ENCODE peak calls at places on chromosomes 1 and 21, in five cellular contexts. One of them, this sample, is unnamed.

GRCh38 chr1:223363057-223363855 is 720 bp downstream of the SUSD4 start:
- DNase-seq in esophagus muscularis mucosa: no peak
- DNase-seq in brain microvascular endothelial cell: no peak
- DNase-seq in AG09309: no peak
- DNase-seq in fibroblast of mammary gland: peak; percentile 40
- DNase-seq in this sample: no peak

GRCh38 chr1:38833146-38833545 is 26.4 kb downstream of the RRAGC start:
- DNase-seq in esophagus muscularis mucosa: no peak
- DNase-seq in brain microvascular endothelial cell: no peak
- DNase-seq in AG09309: no peak
- DNase-seq in fibroblast of mammary gland: no peak
- DNase-seq in this sample: no peak

GRCh38 chr1:65791860-65792670 is 630 bp upstream of the PDE4B start:
- DNase-seq in esophagus muscularis mucosa: no peak
- DNase-seq in brain microvascular endothelial cell: peak; percentile 1
- DNase-seq in AG09309: no peak
- DNase-seq in fibroblast of mammary gland: peak; percentile 16
- DNase-seq in this sample: no peak

GRCh38 chr1:20616468-20617156 is 16.6 kb upstream of the PINK1 start:
- DNase-seq in esophagus muscularis mucosa: no peak
- DNase-seq in brain microvascular endothelial cell: no peak
- DNase-seq in AG09309: no peak
- DNase-seq in fibroblast of mammary gland: peak; percentile 29
- DNase-seq in this sample: no peak

GRCh38 chr1:117932576-117932975 is 3.0 kb downstream of the WDR3 start:
- DNase-seq in esophagus muscularis mucosa: no peak
- DNase-seq in brain microvascular endothelial cell: no peak
- DNase-seq in AG09309: no peak
- DNase-seq in fibroblast of mammary gland: no peak
- DNase-seq in this sample: no peak

GRCh38 chr1:39700348-39700747 is 9.1 kb upstream of the HPCAL4 start:
- DNase-seq in esophagus muscularis mucosa: no peak
- DNase-seq in brain microvascular endothelial cell: no peak
- DNase-seq in AG09309: no peak
- DNase-seq in fibroblast of mammary gland: no peak
- DNase-seq in this sample: no peak

GRCh38 chr1:199064971-199065370 is 426.1 kb downstream of the PTPRC start:
- DNase-seq in esophagus muscularis mucosa: no peak
- DNase-seq in brain microvascular endothelial cell: no peak
- DNase-seq in AG09309: no peak
- DNase-seq in fibroblast of mammary gland: no peak
- DNase-seq in this sample: no peak

GRCh38 chr21:20045197-20045596 is 953.0 kb upstream of the NCAM2 start:
- DNase-seq in esophagus muscularis mucosa: no peak
- DNase-seq in brain microvascular endothelial cell: no peak
- DNase-seq in AG09309: no peak
- DNase-seq in fibroblast of mammary gland: no peak
- DNase-seq in this sample: no peak

GRCh38 chr1:228902781-228903572 is 167.7 kb downstream of the RHOU start:
- DNase-seq in esophagus muscularis mucosa: peak; percentile 98
- DNase-seq in brain microvascular endothelial cell: peak; percentile 99
- DNase-seq in AG09309: peak; percentile 87
- DNase-seq in fibroblast of mammary gland: peak; percentile 99
- DNase-seq in this sample: peak; percentile 97

GRCh38 chr1:3356827-3357457 is 97.5 kb upstream of the ARHGEF16 start:
- DNase-seq in esophagus muscularis mucosa: no peak
- DNase-seq in brain microvascular endothelial cell: no peak
- DNase-seq in AG09309: no peak
- DNase-seq in fibroblast of mammary gland: no peak
- DNase-seq in this sample: no peak

GRCh38 chr21:29387598-29387997 is 88.9 kb downstream of the BACH1 start:
- DNase-seq in esophagus muscularis mucosa: no peak
- DNase-seq in brain microvascular endothelial cell: no peak
- DNase-seq in AG09309: no peak
- DNase-seq in fibroblast of mammary gland: no peak
- DNase-seq in this sample: no peak

GRCh38 chr1:235088907-235089306 is 39.7 kb downstream of the TOMM20 start:
- DNase-seq in esophagus muscularis mucosa: no peak
- DNase-seq in brain microvascular endothelial cell: no peak
- DNase-seq in AG09309: no peak
- DNase-seq in fibroblast of mammary gland: no peak
- DNase-seq in this sample: no peak

GRCh38 chr1:243598433-243598832 is 251.6 kb downstream of the AKT3 start:
- DNase-seq in esophagus muscularis mucosa: no peak
- DNase-seq in brain microvascular endothelial cell: peak; percentile 89
- DNase-seq in AG09309: peak; percentile 29
- DNase-seq in fibroblast of mammary gland: peak; percentile 90
- DNase-seq in this sample: peak; percentile 87

GRCh38 chr1:43732132-43732531 is 24.8 kb downstream of the ST3GAL3 start:
- DNase-seq in esophagus muscularis mucosa: no peak
- DNase-seq in brain microvascular endothelial cell: no peak
- DNase-seq in AG09309: no peak
- DNase-seq in fibroblast of mammary gland: no peak
- DNase-seq in this sample: no peak

DNA sequence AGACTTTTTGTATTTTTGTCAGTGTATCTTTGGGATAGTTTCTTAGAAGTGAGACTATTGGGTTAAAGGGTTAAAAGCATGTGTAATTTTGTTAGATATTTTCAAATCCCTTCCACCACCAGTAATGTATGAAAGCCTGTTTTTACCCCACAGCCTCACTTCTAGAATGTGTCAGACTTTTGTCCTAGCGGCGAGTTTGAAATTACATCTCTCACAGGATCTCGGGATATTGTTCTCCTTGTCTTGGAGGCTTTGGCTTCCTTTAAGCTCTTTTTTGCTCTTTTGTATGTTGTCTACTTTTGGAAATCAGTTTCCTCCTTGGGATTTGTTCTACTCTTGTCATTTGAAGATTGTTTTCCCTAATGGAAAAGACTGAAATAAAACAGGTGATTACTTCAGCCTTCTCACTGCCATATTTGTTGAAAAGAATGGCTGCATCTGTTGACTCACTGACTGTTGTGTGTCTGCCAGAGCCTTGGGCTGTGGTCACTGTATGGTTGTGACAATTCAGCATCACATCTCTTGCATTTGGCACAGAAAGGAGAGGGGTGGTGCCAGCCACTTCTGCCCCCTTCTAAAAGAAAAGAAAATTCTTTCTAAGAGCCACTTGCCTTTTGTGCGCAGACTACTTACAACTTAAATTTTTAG is 22.6 kb downstream of the ST3GAL3 start:
- DNase-seq in esophagus muscularis mucosa: no peak
- DNase-seq in brain microvascular endothelial cell: no peak
- DNase-seq in AG09309: no peak
- DNase-seq in fibroblast of mammary gland: peak; percentile 18
- DNase-seq in this sample: no peak
- TF ChIP-seq CTCF in esophagus muscularis mucosa: no peak
- TF ChIP-seq CTCF in brain microvascular endothelial cell: peak; percentile 23
- TF ChIP-seq CTCF in AG09309: no peak
- TF ChIP-seq CTCF in fibroblast of mammary gland: no peak
- TF ChIP-seq CTCF in this sample: no peak

GRCh38 chr1:2073382-2074230 is 23.4 kb downstream of the PRKCZ start:
- DNase-seq in esophagus muscularis mucosa: no peak
- DNase-seq in brain microvascular endothelial cell: peak; percentile 69
- DNase-seq in AG09309: peak; percentile 3
- DNase-seq in fibroblast of mammary gland: peak; percentile 68
- DNase-seq in this sample: peak; percentile 69
- H3K4me3 ChIP-seq in esophagus muscularis mucosa: no peak overlapping the region
- H3K4me3 ChIP-seq in brain microvascular endothelial cell: peak overlapping the region; percentile 57
- H3K4me3 ChIP-seq in AG09309: peak overlapping the region; percentile 50
- H3K4me3 ChIP-seq in fibroblast of mammary gland: peak overlapping the region; percentile 50
- H3K4me3 ChIP-seq in this sample: peak overlapping the region; percentile 52

GRCh38 chr1:61724721-61725694 is at the start of gene TM2D1:
- DNase-seq in esophagus muscularis mucosa: peak; percentile 96
- DNase-seq in brain microvascular endothelial cell: peak; percentile 75
- DNase-seq in AG09309: peak; percentile 42
- DNase-seq in fibroblast of mammary gland: peak; percentile 87
- DNase-seq in this sample: peak; percentile 96
- TF ChIP-seq CTCF in esophagus muscularis mucosa: no peak
- TF ChIP-seq CTCF in brain microvascular endothelial cell: no peak
- TF ChIP-seq CTCF in AG09309: no peak
- TF ChIP-seq CTCF in fibroblast of mammary gland: no peak
- TF ChIP-seq CTCF in this sample: no peak

GRCh38 chr1:26094076-26094669 is 17.5 kb upstream of the PDIK1L start:
- DNase-seq in esophagus muscularis mucosa: no peak
- DNase-seq in brain microvascular endothelial cell: no peak
- DNase-seq in AG09309: no peak
- DNase-seq in fibroblast of mammary gland: no peak
- DNase-seq in this sample: no peak
- H3K4me3 ChIP-seq in esophagus muscularis mucosa: no peak overlapping the region
- H3K4me3 ChIP-seq in brain microvascular endothelial cell: no peak overlapping the region
- H3K4me3 ChIP-seq in AG09309: no peak overlapping the region
- H3K4me3 ChIP-seq in fibroblast of mammary gland: no peak overlapping the region
- H3K4me3 ChIP-seq in this sample: no peak overlapping the region

GRCh38 chr1:112731451-112731850 is 16.3 kb upstream of the PPM1J start:
- DNase-seq in esophagus muscularis mucosa: no peak
- DNase-seq in brain microvascular endothelial cell: no peak
- DNase-seq in AG09309: no peak
- DNase-seq in fibroblast of mammary gland: no peak
- DNase-seq in this sample: no peak

GRCh38 chr1:112722601-112723510 is 7.7 kb upstream of the PPM1J start:
- DNase-seq in esophagus muscularis mucosa: no peak
- DNase-seq in brain microvascular endothelial cell: peak; percentile 24
- DNase-seq in AG09309: no peak
- DNase-seq in fibroblast of mammary gland: peak; percentile 51
- DNase-seq in this sample: peak; percentile 77

GRCh38 chr1:112729909-112730308 is 14.8 kb upstream of the PPM1J start:
- DNase-seq in esophagus muscularis mucosa: no peak
- DNase-seq in brain microvascular endothelial cell: no peak
- DNase-seq in AG09309: no peak
- DNase-seq in fibroblast of mammary gland: no peak
- DNase-seq in this sample: no peak

GRCh38 chr1:112723511-112723839 is 8.3 kb upstream of the PPM1J start:
- DNase-seq in esophagus muscularis mucosa: no peak
- DNase-seq in brain microvascular endothelial cell: no peak
- DNase-seq in AG09309: no peak
- DNase-seq in fibroblast of mammary gland: no peak
- DNase-seq in this sample: no peak

DNA sequence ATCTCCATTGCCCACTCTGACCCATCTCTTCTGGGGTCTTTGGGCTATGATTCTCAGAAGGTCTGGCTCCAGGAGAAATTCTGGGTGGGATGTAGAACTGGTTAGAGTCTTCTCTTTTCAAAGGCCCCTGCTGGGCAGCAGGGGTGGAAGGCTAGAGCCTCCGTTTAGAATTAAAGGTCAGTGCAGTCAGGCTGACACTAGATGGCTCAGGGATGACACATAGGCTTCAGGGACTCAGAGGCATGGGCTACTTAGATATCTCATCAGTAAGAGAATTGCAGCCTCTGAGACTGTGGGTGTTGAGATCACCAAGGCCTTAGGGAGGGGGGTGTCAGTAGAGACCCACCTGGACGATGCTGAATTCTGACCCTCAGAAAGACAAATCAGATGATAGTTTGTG is 12.6 kb upstream of the PPM1J start:
- DNase-seq in esophagus muscularis mucosa: no peak
- DNase-seq in brain microvascular endothelial cell: peak; percentile 35
- DNase-seq in AG09309: no peak
- DNase-seq in fibroblast of mammary gland: peak; percentile 48
- DNase-seq in this sample: no peak
- TF ChIP-seq CTCF in esophagus muscularis mucosa: no peak
- TF ChIP-seq CTCF in brain microvascular endothelial cell: peak; percentile 14
- TF ChIP-seq CTCF in AG09309: peak; percentile 33
- TF ChIP-seq CTCF in fibroblast of mammary gland: peak; percentile 21
- TF ChIP-seq CTCF in this sample: peak; percentile 18

GRCh38 chr1:8134546-8135235 is 108.6 kb upstream of the ERRFI1 start:
- DNase-seq in esophagus muscularis mucosa: no peak
- DNase-seq in brain microvascular endothelial cell: peak; percentile 74
- DNase-seq in AG09309: no peak
- DNase-seq in fibroblast of mammary gland: peak; percentile 71
- DNase-seq in this sample: peak; percentile 58

GRCh38 chr1:8133190-8133589 is 107.1 kb upstream of the ERRFI1 start:
- DNase-seq in esophagus muscularis mucosa: no peak
- DNase-seq in brain microvascular endothelial cell: no peak
- DNase-seq in AG09309: no peak
- DNase-seq in fibroblast of mammary gland: no peak
- DNase-seq in this sample: no peak

GRCh38 chr1:8135250-8135649 is 109.1 kb upstream of the ERRFI1 start:
- DNase-seq in esophagus muscularis mucosa: no peak
- DNase-seq in brain microvascular endothelial cell: no peak
- DNase-seq in AG09309: no peak
- DNase-seq in fibroblast of mammary gland: no peak
- DNase-seq in this sample: no peak

GRCh38 chr1:8136766-8137165 is 110.7 kb upstream of the ERRFI1 start:
- DNase-seq in esophagus muscularis mucosa: no peak
- DNase-seq in brain microvascular endothelial cell: peak; percentile 20
- DNase-seq in AG09309: no peak
- DNase-seq in fibroblast of mammary gland: no peak
- DNase-seq in this sample: no peak

DNA sequence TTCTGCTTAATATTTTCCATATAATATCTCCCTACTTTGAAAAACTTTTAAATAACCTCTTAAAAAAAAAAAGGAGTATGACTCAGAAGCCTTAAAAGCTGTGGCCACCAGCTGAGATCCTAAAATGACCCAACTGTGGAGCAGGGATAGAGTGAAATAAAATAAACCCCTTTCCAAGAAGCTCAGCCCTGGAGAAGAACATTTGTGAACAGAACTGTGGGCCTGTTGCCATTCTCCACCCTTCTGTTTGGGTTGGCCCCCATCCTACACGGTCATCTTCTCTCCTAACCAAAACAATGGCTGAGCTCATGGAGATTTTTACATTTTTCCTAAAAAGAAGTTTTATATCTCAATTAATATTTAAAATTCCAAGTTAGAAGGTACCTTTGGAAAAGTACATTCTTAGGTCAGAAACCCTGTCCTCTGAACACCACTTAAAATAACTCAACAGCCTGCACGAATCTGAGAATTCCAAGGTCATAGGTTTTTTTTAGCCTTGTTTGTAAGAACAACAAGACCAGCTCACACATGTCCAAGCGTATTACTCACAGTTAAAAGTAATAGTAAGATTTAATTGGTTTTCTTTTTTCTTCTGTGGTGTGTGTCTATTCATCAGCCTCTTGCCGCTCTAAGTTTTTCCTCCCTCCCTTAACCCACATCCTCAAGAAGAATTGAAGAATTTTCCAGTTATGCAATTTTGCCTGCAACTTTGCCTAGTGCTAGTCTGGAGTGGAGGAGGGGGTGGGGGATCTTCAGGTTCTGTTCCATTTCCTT is 107.7 kb upstream of the ERRFI1 start:
- DNase-seq in esophagus muscularis mucosa: peak; percentile 95
- DNase-seq in brain microvascular endothelial cell: peak; percentile 90
- DNase-seq in AG09309: peak; percentile 70
- DNase-seq in fibroblast of mammary gland: peak; percentile 98
- DNase-seq in this sample: peak; percentile 96
- H3K4me3 ChIP-seq in esophagus muscularis mucosa: peak overlapping the region; percentile 27
- H3K4me3 ChIP-seq in brain microvascular endothelial cell: no peak overlapping the region
- H3K4me3 ChIP-seq in AG09309: peak overlapping the region; percentile 9
- H3K4me3 ChIP-seq in fibroblast of mammary gland: no peak overlapping the region
- H3K4me3 ChIP-seq in this sample: peak overlapping the region; percentile 41

This sample was measured in foreskin fibroblast.